ENCODE peak calls at places on chromosomes 6 and 20, in seven cellular contexts. Q, D, O, P, R, A and H are unnamed samples.
A peak's percentile ranks its signal among the peaks of the same experiment; 100 is the strongest.

GRCh38 chr6:29816030-29816429 is 11.6 kb upstream of the HLA-G start:
- DNase-seq in Q (no peak), D (no peak), O (no peak), P (no peak), R (no peak), A (no peak), H (no peak)

GRCh38 chr6:112149719-112150263 is 62.4 kb downstream of the FAM229B start:
- DNase-seq in Q (peak; percentile 29), D (no peak), O (no peak), P (no peak), R (no peak), A (no peak), H (no peak)

GRCh38 chr20:14523090-14523489 is 185.7 kb upstream of the FLRT3 start:
- DNase-seq in Q (no peak), D (no peak), O (no peak), P (no peak), R (no peak), A (no peak), H (no peak)

GRCh38 chr6:21942910-21943309 is 349.4 kb downstream of the SOX4 start:
- DNase-seq in Q (peak; percentile 49), D (no peak), O (no peak), P (no peak), R (peak; percentile 69), A (no peak), H (no peak)

GRCh38 chr6:159427335-159427734 is 258.1 kb downstream of the FNDC1 start:
- DNase-seq in Q (no peak), D (no peak), O (no peak), P (no peak), R (no peak), A (no peak), H (no peak)

GRCh38 chr6:69589626-69590025 is 207.2 kb downstream of the LMBRD1 start:
- DNase-seq in Q (no peak), D (no peak), O (no peak), P (no peak), R (no peak), A (no peak), H (no peak)

GRCh38 chr20:9978395-9979004 is 56.3 kb upstream of the ANKEF1 start:
- DNase-seq in Q (peak; percentile 93), D (peak; percentile 63), O (no peak), P (peak; percentile 69), R (peak; percentile 83), A (peak; percentile 58), H (peak; percentile 77)

GRCh38 chr20:24783631-24784492 is 165.2 kb upstream of the CST7 start:
- DNase-seq in Q (no peak), D (no peak), O (no peak), P (peak; percentile 36), R (no peak), A (no peak), H (no peak)

GRCh38 chr6:137494281-137494966 is at the start of gene OLIG3:
- DNase-seq in Q (no peak), D (no peak), O (no peak), P (no peak), R (no peak), A (no peak), H (no peak)

DNA sequence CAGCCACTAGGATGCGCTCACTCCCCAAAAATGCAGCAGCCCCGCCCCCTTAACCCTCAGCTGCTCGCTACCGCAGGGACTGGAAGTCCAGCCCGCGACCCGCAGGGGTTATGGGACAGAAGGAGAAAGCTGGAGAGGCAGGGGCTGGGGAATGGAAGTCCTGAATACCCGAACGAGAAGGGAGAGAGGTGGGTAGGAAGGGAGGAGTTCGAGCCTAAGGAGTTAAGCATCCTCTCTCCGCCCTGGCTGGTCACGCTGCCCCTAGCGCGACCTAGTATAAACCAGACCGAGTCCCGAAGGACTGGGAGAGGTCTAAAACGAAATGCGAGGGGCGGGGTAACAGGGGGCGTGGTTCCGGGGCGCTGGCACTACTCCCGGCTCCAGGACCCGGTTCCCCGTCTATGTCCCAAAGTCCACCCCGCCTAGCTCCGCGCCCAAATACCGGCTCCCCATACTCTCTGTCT is 448 bp upstream of the DDAH2 start:
- DNase-seq in Q (peak; percentile 94), D (peak; percentile 88), O (peak; percentile 87), P (peak; percentile 93), R (peak; percentile 70), A (no peak), H (peak; percentile 58)
- TF ChIP-seq CTCF in Q (no peak), D (no peak), O (peak; percentile 87), P (peak; percentile 2), R (no peak), A (peak; percentile 72), H (peak; percentile 69)

GRCh38 chr6:146914563-146915483 is 289.4 kb upstream of the STXBP5 start:
- DNase-seq in Q (peak; percentile 98), D (no peak), O (no peak), P (peak; percentile 49), R (peak; percentile 97), A (peak; percentile 91), H (no peak)

GRCh38 chr6:146911635-146912034 is 292.6 kb upstream of the STXBP5 start:
- DNase-seq in Q (no peak), D (no peak), O (no peak), P (no peak), R (no peak), A (no peak), H (no peak)

GRCh38 chr6:146912730-146913680 is 291.2 kb upstream of the STXBP5 start:
- DNase-seq in Q (peak; percentile 72), D (no peak), O (no peak), P (no peak), R (peak; percentile 33), A (no peak), H (no peak)

GRCh38 chr6:146915671-146916127 is 288.5 kb upstream of the STXBP5 start:
- DNase-seq in Q (peak; percentile 85), D (no peak), O (no peak), P (no peak), R (peak; percentile 47), A (no peak), H (no peak)

GRCh38 chr6:146913842-146914562 is 290.2 kb upstream of the STXBP5 start:
- DNase-seq in Q (peak; percentile 99), D (peak; percentile 24), O (peak; percentile 79), P (peak; percentile 76), R (peak; percentile 99), A (peak; percentile 97), H (no peak)
- H3K4me3 ChIP-seq in Q (peak overlapping the region; percentile 6), D (no peak overlapping the region), O (no peak overlapping the region), P (no peak overlapping the region), R (peak overlapping the region; percentile 62), A (peak overlapping the region; percentile 25), H (no peak overlapping the region)

DNA sequence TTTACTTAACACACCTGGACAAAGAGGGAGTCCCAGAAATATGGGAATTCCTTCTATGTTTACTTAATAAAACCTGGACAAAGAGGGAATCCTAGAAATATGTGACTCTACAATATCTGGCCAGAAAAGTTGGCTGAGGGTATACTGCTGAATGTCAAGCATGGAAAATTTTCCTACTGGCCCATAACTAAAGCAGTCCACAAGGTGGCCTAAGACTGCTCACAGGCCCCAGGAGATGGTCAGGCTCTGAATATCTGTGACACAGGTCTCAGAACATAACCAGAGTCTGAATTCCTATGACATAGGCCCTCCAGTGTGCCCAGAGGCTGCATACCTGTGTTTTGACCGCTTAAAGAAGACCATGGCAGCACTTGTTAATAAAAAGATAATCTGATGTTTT is 578.2 kb upstream of the NRSN1 start:
- DNase-seq in Q (no peak), D (no peak), O (no peak), P (peak; percentile 30), R (no peak), A (no peak), H (peak; percentile 56)
- TF ChIP-seq CTCF in Q (no peak), D (no peak), O (peak; percentile 46), P (no peak), R (no peak), A (no peak), H (peak; percentile 48)

GRCh38 chr20:47922280-47922675 is 137.0 kb upstream of the SULF2 start:
- DNase-seq in Q (peak; percentile 5), D (no peak), O (no peak), P (no peak), R (peak; percentile 66), A (peak; percentile 23), H (no peak)

GRCh38 chr20:47917549-47918070 is 132.3 kb upstream of the SULF2 start:
- DNase-seq in Q (no peak), D (no peak), O (no peak), P (no peak), R (no peak), A (no peak), H (no peak)

GRCh38 chr20:47926731-47927130 is 141.4 kb upstream of the SULF2 start:
- DNase-seq in Q (no peak), D (no peak), O (no peak), P (no peak), R (no peak), A (no peak), H (no peak)

GRCh38 chr20:47925603-47926002 is 140.3 kb upstream of the SULF2 start:
- DNase-seq in Q (no peak), D (no peak), O (no peak), P (no peak), R (no peak), A (no peak), H (no peak)

GRCh38 chr20:47921306-47922279 is 136.3 kb upstream of the SULF2 start:
- DNase-seq in Q (no peak), D (no peak), O (no peak), P (no peak), R (no peak), A (peak; percentile 16), H (no peak)
- H3K4me3 ChIP-seq in Q (no peak overlapping the region), D (no peak overlapping the region), O (no peak overlapping the region), P (no peak overlapping the region), R (no peak overlapping the region), A (peak overlapping the region; percentile 31), H (no peak overlapping the region)

DNA sequence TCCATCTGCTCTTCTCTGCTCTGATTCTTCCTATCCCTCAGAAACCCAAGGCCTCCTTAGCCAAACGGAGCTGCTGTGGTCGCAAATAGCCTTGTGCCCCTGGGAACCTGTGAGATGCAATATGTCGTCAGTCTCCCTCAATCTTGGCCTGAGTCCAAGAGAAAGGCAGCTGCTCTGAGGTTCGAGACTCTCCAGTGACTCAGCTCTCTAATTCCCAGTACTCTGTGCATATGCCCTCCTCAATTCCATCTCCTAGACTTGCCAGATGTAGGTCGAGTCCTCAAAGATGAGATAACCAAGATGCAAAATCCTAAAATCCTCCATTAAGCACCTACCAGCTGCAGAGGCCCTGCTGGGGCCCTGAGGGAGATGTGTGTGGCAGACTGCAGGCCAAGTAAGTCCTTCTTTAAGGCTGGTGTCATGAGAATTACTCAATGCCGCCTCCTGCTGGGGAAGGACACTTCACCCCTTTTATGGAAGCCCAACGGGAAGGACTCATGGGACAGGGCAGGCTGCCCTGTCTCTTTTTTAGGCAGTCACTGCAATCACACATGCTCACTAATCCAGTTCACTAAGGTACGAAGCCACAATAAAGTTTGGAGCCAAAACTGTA is 28.5 kb downstream of the C6orf15 start:
- DNase-seq in Q (peak; percentile 91), D (no peak), O (peak; percentile 54), P (peak; percentile 41), R (peak; percentile 67), A (peak; percentile 64), H (no peak)
- TF ChIP-seq CTCF in Q (peak; percentile 62), D (no peak), O (peak; percentile 72), P (peak; percentile 28), R (no peak), A (peak; percentile 48), H (peak; percentile 48)

GRCh38 chr6:781350-781961 is 88.5 kb upstream of the EXOC2 start:
- DNase-seq in Q (no peak), D (no peak), O (no peak), P (no peak), R (no peak), A (no peak), H (no peak)
- H3K4me3 ChIP-seq in Q (no peak overlapping the region), D (no peak overlapping the region), O (no peak overlapping the region), P (no peak overlapping the region), R (no peak overlapping the region), A (no peak overlapping the region), H (no peak overlapping the region)